ENCODE peak calls at places on chromosomes 16 and 17, in ten cellular contexts. I, M, P, H, B, T, Z, F, X and J are unnamed samples.

GRCh38 chr17:64202683-64203430 is 60.2 kb downstream of the TEX2 start:
- DNase-seq in Z (peak), I (peak), H (no peak), P (no peak), F (no peak), B (no peak), M (no peak), T (no peak), X (peak), J (no peak)

GRCh38 chr17:48439875-48440505 is 10.0 kb upstream of the SKAP1 start:
- DNase-seq in B (no peak), I (no peak), H (no peak), P (no peak), M (no peak), Z (no peak), F (no peak), X (peak), T (no peak), J (peak)

GRCh38 chr16:58843675-58844074 is 109.6 kb upstream of the GOT2 start:
- DNase-seq in I (peak), H (no peak), X (peak), F (no peak), Z (peak), P (no peak), B (no peak), T (no peak), M (no peak), J (no peak)

GRCh38 chr17:82332669-82333278 is 792 bp downstream of the SECTM1 start:
- DNase-seq in H (peak), Z (no peak), P (peak), I (no peak), M (no peak), B (peak), F (peak), T (no peak), X (peak), J (no peak)

GRCh38 chr16:11011326-11011725 is 67.0 kb downstream of the CLEC16A start:
- DNase-seq in F (no peak), B (no peak), X (no peak), P (no peak), T (no peak), Z (no peak), M (no peak), H (no peak), I (no peak), J (no peak)

GRCh38 chr17:63387941-63388340 is 58.2 kb downstream of the CYB561 start:
- DNase-seq in P (no peak), M (no peak), T (no peak), I (no peak), F (no peak), B (no peak), X (no peak), Z (no peak), H (no peak), J (no peak)

GRCh38 chr16:54096607-54097006 is 190.0 kb downstream of the IRX3 start:
- DNase-seq in P (no peak), F (no peak), B (no peak), Z (no peak), I (no peak), M (no peak), H (no peak), X (no peak), T (no peak), J (no peak)

GRCh38 chr17:77728022-77728671 is 230.4 kb upstream of the TNRC6C start:
- DNase-seq in X (peak), F (no peak), I (no peak), B (no peak), P (no peak), H (no peak), M (no peak), T (peak), Z (peak), J (no peak)

GRCh38 chr17:74531231-74531761 is at the start of gene CD300LB:
- DNase-seq in H (peak), M (no peak), P (no peak), T (no peak), X (no peak), I (no peak), Z (no peak), B (no peak), F (no peak), J (no peak)

GRCh38 chr16:85935957-85936760 is 37.2 kb downstream of the IRF8 start:
- DNase-seq in H (no peak), Z (no peak), F (no peak), X (peak), P (no peak), M (no peak), T (no peak), B (no peak), I (no peak), J (no peak)

GRCh38 chr16:58198739-58199411 is 969 bp upstream of the CSNK2A2 start:
- DNase-seq in X (no peak), T (no peak), M (no peak), B (no peak), Z (no peak), P (no peak), H (no peak), F (no peak), I (no peak), J (no peak)

GRCh38 chr17:65914784-65915342 is 277.1 kb downstream of the CEP112 start:
- DNase-seq in H (no peak), X (no peak), I (no peak), P (no peak), M (no peak), B (no peak), Z (no peak), F (no peak), T (no peak), J (no peak)

GRCh38 chr16:66798162-66798561 is 3.2 kb downstream of the TERB1 start:
- DNase-seq in I (no peak), F (no peak), M (no peak), P (no peak), X (peak), Z (peak), B (no peak), T (no peak), H (no peak), J (no peak)

GRCh38 chr16:14325502-14325901 is 254.4 kb downstream of the MRTFB start:
- DNase-seq in T (no peak), P (no peak), Z (no peak), I (no peak), B (no peak), F (no peak), H (no peak), X (no peak), M (no peak), J (no peak)

GRCh38 chr17:45070809-45071208 is 9.7 kb downstream of the NMT1 start:
- DNase-seq in M (no peak), Z (no peak), I (no peak), X (no peak), T (no peak), H (no peak), P (no peak), F (no peak), B (no peak), J (no peak)

GRCh38 chr17:1709971-1710806 is at the start of gene TLCD2:
- DNase-seq in F (peak), P (peak), H (peak), M (no peak), X (peak), T (no peak), I (peak), Z (peak), B (peak), J (peak)

GRCh38 chr16:31191697-31192428 is 10.7 kb downstream of the PYCARD start:
- DNase-seq in H (no peak), F (no peak), X (no peak), T (no peak), M (no peak), P (no peak), Z (no peak), B (no peak), I (no peak), J (no peak)

GRCh38 chr17:65554568-65555223 is 6.8 kb downstream of the AXIN2 start:
- DNase-seq in B (peak), F (no peak), X (no peak), P (no peak), M (no peak), Z (peak), H (no peak), T (no peak), I (peak), J (peak)

GRCh38 chr16:70302745-70303144 is 3.8 kb downstream of the DDX19B start:
- DNase-seq in H (no peak), F (no peak), X (no peak), Z (no peak), M (no peak), B (no peak), P (no peak), I (no peak), T (no peak), J (no peak)

GRCh38 chr16:67244387-67245188 is 2.7 kb downstream of the FHOD1 start:
- DNase-seq in B (no peak), X (peak), M (peak), Z (peak), H (peak), P (peak), I (no peak), F (peak), T (peak), J (no peak)

GRCh38 chr17:58086953-58087352 is 3.7 kb downstream of the DYNLL2 start:
- DNase-seq in I (no peak), H (no peak), P (no peak), B (no peak), X (no peak), M (no peak), T (no peak), Z (no peak), F (no peak), J (no peak)

GRCh38 chr17:35915153-35915969 is 15.2 kb downstream of the RDM1 start:
- DNase-seq in Z (no peak), F (no peak), M (no peak), X (no peak), H (no peak), B (no peak), P (no peak), T (no peak), I (no peak), J (no peak)

GRCh38 chr16:30180741-30181140 is 2.7 kb upstream of the CORO1A start:
- DNase-seq in M (no peak), T (no peak), B (no peak), F (no peak), H (no peak), P (no peak), Z (no peak), X (no peak), I (no peak), J (no peak)

GRCh38 chr17:44599298-44600175 is 42.3 kb downstream of the FZD2 start:
- DNase-seq in F (peak), H (peak), M (peak), X (peak), P (peak), Z (peak), B (peak), T (peak), I (peak), J (peak)

GRCh38 chr17:72287586-72287985 is 166.8 kb downstream of the SOX9 start:
- DNase-seq in X (no peak), B (no peak), I (no peak), M (no peak), Z (no peak), P (no peak), T (no peak), F (no peak), H (no peak), J (no peak)

GRCh38 chr17:17819561-17819995 is 17.2 kb downstream of the SREBF1 start:
- DNase-seq in P (peak), F (peak), M (no peak), X (peak), T (peak), I (no peak), Z (peak), H (peak), B (no peak), J (no peak)

GRCh38 chr17:72501404-72502110 is 380.7 kb downstream of the SOX9 start:
- DNase-seq in T (no peak), B (no peak), F (no peak), P (no peak), Z (no peak), I (no peak), M (no peak), H (peak), X (no peak), J (no peak)

GRCh38 chr16:58366247-58367031 is 25.8 kb upstream of the GINS3 start:
- DNase-seq in I (no peak), H (no peak), X (peak), T (no peak), B (no peak), F (no peak), Z (peak), P (peak), M (no peak), J (no peak)

GRCh38 chr16:69563605-69564580 is 1.9 kb upstream of the NFAT5 start:
- DNase-seq in B (no peak), X (peak), Z (peak), T (no peak), F (peak), I (peak), H (no peak), P (no peak), M (no peak), J (no peak)

GRCh38 chr17:63544467-63545301 is 5.6 kb upstream of the DCAF7 start:
- DNase-seq in X (no peak), Z (no peak), I (no peak), B (no peak), M (no peak), P (no peak), H (no peak), F (no peak), T (no peak), J (no peak)

GRCh38 chr17:70119545-70119944 is 44.5 kb downstream of the KCNJ16 start:
- DNase-seq in X (no peak), F (no peak), Z (no peak), M (no peak), I (no peak), B (no peak), P (no peak), T (no peak), H (no peak), J (no peak)

DNA sequence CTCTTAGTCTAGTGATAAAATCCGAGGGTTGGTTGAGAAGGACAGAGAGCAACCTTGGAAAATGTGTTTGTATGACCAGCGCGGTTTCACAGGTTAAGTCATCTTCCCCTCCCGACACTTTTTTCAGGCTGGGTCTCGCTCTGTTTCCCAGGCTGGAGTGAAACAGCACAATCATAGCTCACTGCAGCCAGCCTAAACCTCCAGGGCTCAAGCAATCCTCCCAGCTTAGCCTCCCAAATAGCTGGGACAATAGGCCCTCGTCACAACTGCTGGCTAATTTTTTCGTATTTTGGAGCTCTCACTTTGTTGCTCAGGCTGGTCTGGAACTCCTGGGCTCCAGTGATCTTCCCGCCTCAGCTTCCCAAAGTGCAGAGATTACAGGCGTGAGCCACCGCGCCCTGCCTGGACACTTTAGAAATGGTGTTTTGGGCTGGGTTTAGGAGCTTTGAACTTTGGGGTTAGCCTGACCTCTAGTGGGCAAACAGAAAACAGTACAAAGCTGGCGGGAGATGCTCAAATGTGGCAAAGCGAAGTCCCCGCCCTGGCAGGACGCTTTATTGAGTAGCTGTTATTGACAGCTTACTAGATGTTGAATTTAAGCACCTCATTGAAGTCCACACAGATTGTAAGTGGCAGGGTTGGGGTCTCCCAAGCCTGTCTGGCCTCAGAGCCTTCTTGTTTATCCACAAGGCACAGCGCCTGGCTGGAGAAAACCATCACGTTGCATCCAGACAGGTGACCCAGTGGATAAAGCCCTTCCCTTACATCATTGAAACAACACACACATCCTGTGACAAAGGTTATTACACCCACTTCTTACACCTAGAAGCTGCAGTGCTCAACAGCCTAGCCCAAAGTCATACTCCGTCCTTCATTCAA is 34.7 kb upstream of the RBBP6 start:
- DNase-seq in M (no peak), Z (peak), H (no peak), I (peak), B (no peak), T (peak), P (peak), X (peak), F (peak), J (peak)
- TF ChIP-seq CTCF in M (peak), Z (peak), H (peak), I (peak), B (no peak), T (peak), P (peak), X (peak), F (peak), J (peak)

GRCh38 chr16:46648656-46649055 is 27.5 kb upstream of the SHCBP1 start:
- DNase-seq in Z (no peak), T (no peak), P (no peak), M (no peak), X (no peak), I (no peak), B (no peak), H (no peak), F (no peak), J (no peak)
- TF ChIP-seq CTCF in Z (peak), T (no peak), P (no peak), M (no peak), X (no peak), I (peak), B (no peak), H (no peak), F (no peak), J (no peak)

DNA sequence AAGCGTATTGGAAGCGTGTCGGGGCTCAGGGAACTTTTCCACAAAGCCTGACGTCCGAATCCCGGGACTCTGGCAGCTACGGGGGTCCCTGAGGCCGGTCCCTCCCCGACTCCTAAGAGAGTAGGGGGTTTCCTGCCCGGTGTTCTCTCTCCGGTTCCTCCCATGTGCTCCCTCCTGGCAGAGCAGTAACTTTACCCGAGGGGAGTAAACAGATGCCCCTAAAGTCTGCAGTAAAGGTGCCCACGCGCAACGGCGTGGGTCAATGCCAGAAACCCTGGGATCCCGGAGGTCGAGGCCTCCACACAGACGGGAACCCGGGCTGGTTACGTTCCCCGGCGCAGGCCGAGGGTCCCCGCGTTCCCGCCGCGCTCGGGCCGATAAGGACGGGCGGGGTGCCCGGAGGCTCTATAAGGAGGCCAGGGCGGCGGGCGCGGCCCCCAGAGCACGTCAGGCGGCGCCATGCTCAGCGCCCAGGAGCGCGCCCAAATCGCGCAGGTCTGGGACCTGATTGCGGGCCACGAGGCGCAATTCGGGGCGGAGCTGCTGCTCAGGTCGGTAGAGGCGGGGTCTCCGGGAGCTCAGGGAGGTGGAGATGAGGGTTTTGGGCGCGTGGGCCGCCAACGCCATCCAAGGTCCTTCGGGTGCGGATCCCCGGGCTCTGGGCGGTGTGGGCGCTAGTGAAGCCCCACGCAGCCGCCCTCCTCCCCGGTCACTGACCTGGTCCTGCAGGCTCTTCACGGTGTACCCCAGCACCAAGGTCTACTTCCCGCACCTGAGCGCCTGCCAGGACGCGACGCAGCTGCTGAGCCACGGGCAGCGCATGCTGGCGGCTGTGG is at the start of gene HBM:
- DNase-seq in P (no peak), I (peak), M (no peak), B (no peak), H (no peak), F (no peak), Z (no peak), X (no peak), T (no peak), J (no peak)
- TF ChIP-seq CTCF in P (no peak), I (no peak), M (no peak), B (no peak), H (no peak), F (no peak), Z (no peak), X (no peak), T (no peak), J (no peak)

GRCh38 chr17:31533546-31534155 is 142.2 kb downstream of the RAB11FIP4 start:
- DNase-seq in B (no peak), P (peak), M (no peak), F (peak), H (no peak), I (peak), Z (peak), X (peak), T (no peak), J (peak)
- TF ChIP-seq CTCF in B (no peak), P (peak), M (no peak), F (no peak), H (no peak), I (peak), Z (peak), X (peak), T (no peak), J (no peak)